ENCODE peak calls at places on chromosome 1, in five cellular contexts. V is left ventricle myocardium inferior, G is nephron progenitor cell, M is lower leg skin, K is CD14-positive monocyte. N is an unnamed sample.

GRCh38 chr1:175576870-175577269 is 166.5 kb downstream of the TNR start:
- DNase-seq in V (no peak), G (no peak), M (no peak), K (no peak), N (no peak)

GRCh38 chr1:198520524-198521254 is 19.8 kb downstream of the ATP6V1G3 start:
- DNase-seq in V (no peak), G (no peak), M (no peak), K (no peak), N (peak; percentile 39)

GRCh38 chr1:84253891-84254290 is 47.6 kb upstream of the SAMD13 start:
- DNase-seq in V (peak; percentile 27), G (no peak), M (no peak), K (no peak), N (no peak)

GRCh38 chr1:208115924-208116614 is 128.1 kb downstream of the PLXNA2 start:
- DNase-seq in V (no peak), G (no peak), M (no peak), K (no peak), N (no peak)

GRCh38 chr1:197027359-197027758 is 39.7 kb downstream of the F13B start:
- DNase-seq in V (no peak), G (no peak), M (no peak), K (no peak), N (no peak)

GRCh38 chr1:23444104-23444533 is 19.6 kb upstream of the TCEA3 start:
- DNase-seq in V (peak; percentile 55), G (no peak), M (peak; percentile 97), K (no peak), N (no peak)

GRCh38 chr1:50098490-50099109 is 10.1 kb upstream of the ELAVL4 start:
- DNase-seq in V (no peak), G (no peak), M (no peak), K (no peak), N (no peak)

GRCh38 chr1:216175714-216176113 is 247.5 kb downstream of the USH2A start:
- DNase-seq in V (no peak), G (no peak), M (no peak), K (no peak), N (no peak)

GRCh38 chr1:243939167-243939848 is 89.3 kb upstream of the AKT3 start:
- DNase-seq in V (no peak), G (no peak), M (peak; percentile 1), K (no peak), N (no peak)

GRCh38 chr1:203556047-203556851 is 62.3 kb downstream of the OPTC start:
- DNase-seq in V (peak; percentile 72), G (peak; percentile 71), M (peak; percentile 93), K (no peak), N (no peak)

GRCh38 chr1:12549106-12549459 is 68.9 kb downstream of the DHRS3 start:
- DNase-seq in V (peak; percentile 58), G (peak; percentile 63), M (peak; percentile 92), K (no peak), N (no peak)

GRCh38 chr1:76942549-76942948 is 75.3 kb downstream of the ST6GALNAC5 start:
- DNase-seq in V (no peak), G (no peak), M (no peak), K (no peak), N (no peak)

GRCh38 chr1:29520571-29521437 is 284.5 kb downstream of the PTPRU start:
- DNase-seq in V (no peak), G (no peak), M (peak; percentile 61), K (no peak), N (no peak)

GRCh38 chr1:219659682-219660081 is 46.8 kb upstream of the ZC3H11B start:
- DNase-seq in V (no peak), G (no peak), M (no peak), K (no peak), N (peak; percentile 8)

GRCh38 chr1:160911441-160911840 is 26.5 kb upstream of the ITLN1 start:
- DNase-seq in V (no peak), G (no peak), M (no peak), K (no peak), N (no peak)

GRCh38 chr1:88608139-88608943 is 75.7 kb upstream of the PKN2 start:
- DNase-seq in V (no peak), G (no peak), M (no peak), K (no peak), N (peak; percentile 54)

GRCh38 chr1:12556368-12556930 is 61.6 kb downstream of the DHRS3 start:
- DNase-seq in V (peak; percentile 62), G (no peak), M (no peak), K (no peak), N (no peak)

GRCh38 chr1:186754542-186755150 is 74.1 kb upstream of the PLA2G4A start:
- DNase-seq in V (no peak), G (no peak), M (no peak), K (no peak), N (no peak)

GRCh38 chr1:12067900-12068821 is 5.1 kb downstream of the TNFRSF8 start:
- DNase-seq in V (no peak), G (peak; percentile 54), M (no peak), K (no peak), N (peak; percentile 65)

GRCh38 chr1:57910782-57911181 is 486.9 kb upstream of the DAB1 start:
- DNase-seq in V (no peak), G (no peak), M (no peak), K (no peak), N (no peak)

GRCh38 chr1:206463137-206463536 is 7.1 kb upstream of the IKBKE start:
- DNase-seq in V (no peak), G (no peak), M (no peak), K (no peak), N (no peak)

GRCh38 chr1:175272361-175272760 is 79.8 kb upstream of the KIAA0040 start:
- DNase-seq in V (no peak), G (no peak), M (no peak), K (no peak), N (no peak)

GRCh38 chr1:226987623-226988336 is 47.7 kb downstream of the COQ8A start:
- DNase-seq in V (no peak), G (no peak), M (peak; percentile 76), K (peak; percentile 46), N (peak; percentile 6)

GRCh38 chr1:28450561-28450960 is 55.3 kb upstream of the RCC1 start:
- DNase-seq in V (no peak), G (no peak), M (no peak), K (no peak), N (no peak)

GRCh38 chr1:107787299-107787698 is 177.7 kb downstream of the VAV3 start:
- DNase-seq in V (no peak), G (no peak), M (no peak), K (no peak), N (peak; percentile 10)

GRCh38 chr1:245197911-245198379 is 43.2 kb downstream of the KIF26B start:
- DNase-seq in V (no peak), G (no peak), M (no peak), K (no peak), N (no peak)

GRCh38 chr1:232211149-232211548 is 418.8 kb downstream of the SIPA1L2 start:
- DNase-seq in V (no peak), G (peak; percentile 8), M (no peak), K (no peak), N (no peak)

GRCh38 chr1:153771841-153772593 is 3.2 kb upstream of the SLC27A3 start:
- DNase-seq in V (no peak), G (peak; percentile 76), M (no peak), K (no peak), N (no peak)

GRCh38 chr1:25786887-25787286 is 13.1 kb upstream of the SELENON start:
- DNase-seq in V (no peak), G (no peak), M (no peak), K (no peak), N (no peak)

GRCh38 chr1:14827870-14828269 is 229.4 kb downstream of the KAZN start:
- DNase-seq in V (no peak), G (no peak), M (no peak), K (no peak), N (no peak)

GRCh38 chr1:14826731-14827326 is 228.3 kb downstream of the KAZN start:
- DNase-seq in V (no peak), G (no peak), M (no peak), K (no peak), N (no peak)

GRCh38 chr1:14824314-14824915 is 225.9 kb downstream of the KAZN start:
- DNase-seq in V (no peak), G (no peak), M (no peak), K (no peak), N (no peak)

GRCh38 chr1:14825396-14825795 is 226.9 kb downstream of the KAZN start:
- DNase-seq in V (no peak), G (no peak), M (no peak), K (no peak), N (no peak)

DNA sequence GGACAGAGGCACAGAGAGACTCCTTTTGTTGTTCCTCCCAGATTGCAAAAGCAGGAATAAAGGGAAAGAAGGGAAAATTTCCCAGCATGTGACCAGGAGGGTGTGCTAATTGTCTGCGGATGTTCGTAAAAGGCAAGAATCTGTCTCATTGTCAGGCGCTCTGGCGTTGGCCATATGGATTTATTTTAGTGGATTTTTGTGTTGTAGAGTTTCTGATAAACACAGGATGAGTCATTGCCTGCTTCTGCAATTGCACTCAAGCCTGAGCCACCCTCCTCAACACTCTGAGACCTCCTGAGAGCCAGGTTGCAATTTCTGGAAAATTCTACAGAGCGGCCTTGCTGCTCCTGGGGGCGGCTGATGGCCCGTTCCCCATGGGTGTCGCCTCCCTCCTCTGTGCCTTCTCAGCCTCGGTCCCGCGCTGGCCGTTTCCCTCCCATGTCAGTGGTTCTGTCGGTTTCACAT is 227.7 kb downstream of the KAZN start:
- DNase-seq in V (no peak), G (no peak), M (peak; percentile 91), K (no peak), N (no peak)
- TF ChIP-seq CTCF in V (no peak), G (no peak), M (no peak), K (no peak), N (no peak)

GRCh38 chr1:45583666-45584350 is at the start of gene NASP:
- DNase-seq in V (peak; percentile 91), G (peak; percentile 92), M (peak; percentile 98), K (peak; percentile 81), N (peak; percentile 88)

GRCh38 chr1:45585496-45586075 is 1.7 kb downstream of the NASP start:
- DNase-seq in V (no peak), G (no peak), M (peak; percentile 72), K (no peak), N (no peak)

GRCh38 chr1:45584351-45585109 is 689 bp downstream of the NASP start:
- DNase-seq in V (peak; percentile 90), G (peak; percentile 96), M (peak; percentile 97), K (peak; percentile 72), N (peak; percentile 90)

GRCh38 chr1:45586769-45587168 is 2.9 kb downstream of the NASP start:
- DNase-seq in V (no peak), G (no peak), M (peak; percentile 49), K (no peak), N (no peak)

GRCh38 chr1:45585110-45585426 is 1.2 kb downstream of the NASP start:
- DNase-seq in V (no peak), G (no peak), M (no peak), K (no peak), N (no peak)
- TF ChIP-seq CTCF in V (no peak), G (no peak), M (no peak), K (no peak), N (no peak)

GRCh38 chr1:6073480-6074053 is 27.9 kb downstream of the KCNAB2 start:
- DNase-seq in V (no peak), G (no peak), M (no peak), K (no peak), N (no peak)
- TF ChIP-seq CTCF in V (no peak), G (no peak), M (no peak), K (no peak), N (no peak)

DNA sequence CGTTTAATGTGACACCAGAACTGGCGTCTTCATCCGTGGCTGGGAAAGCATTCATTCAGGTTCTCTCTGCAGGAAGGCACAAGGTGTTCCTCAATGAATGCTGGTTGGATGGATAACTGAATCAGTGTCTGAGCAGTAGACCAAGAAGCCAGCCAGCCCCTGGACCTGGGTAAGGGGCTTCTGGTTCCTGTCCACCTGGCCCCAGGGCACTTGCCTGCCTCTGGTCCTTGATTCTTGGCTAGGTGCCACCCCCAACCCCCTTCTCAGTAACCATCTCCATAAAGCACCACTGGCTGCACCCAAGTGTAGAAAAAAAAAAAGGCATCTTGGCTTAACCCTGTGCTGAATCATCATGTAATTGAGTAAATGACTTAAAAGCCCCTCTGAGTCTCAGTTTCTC is 59.1 kb downstream of the KCND3 start:
- DNase-seq in V (no peak), G (no peak), M (peak; percentile 79), K (no peak), N (no peak)
- TF ChIP-seq CTCF in V (no peak), G (no peak), M (no peak), K (no peak), N (no peak)